ENCODE peak calls at places on chromosomes 3 and 15, in ten cellular contexts. Z is heart left ventricle, K is A549, R is body of pancreas, G is IMR-90, M is esophagus squamous epithelium, H is spleen, X is right lobe of liver, E is gastrocnemius medialis, B is lower leg skin. Q is an unnamed sample.

GRCh38 chr3:132716372-132716771 is 5.8 kb downstream of the NPHP3 start:
- DNase-seq in Z (no peak), K (no peak), R (no peak), G (no peak), M (no peak), H (no peak), X (no peak), E (no peak), B (no peak), Q (no peak)

GRCh38 chr3:185658504-185658912 is 72.4 kb downstream of the SENP2 start:
- DNase-seq in Z (no peak), K (peak), R (peak), G (peak), M (no peak), H (no peak), X (no peak), E (peak), B (peak), Q (no peak)

GRCh38 chr3:14616606-14617507 is 34.7 kb upstream of the CCDC174 start:
- DNase-seq in Z (no peak), K (no peak), R (no peak), G (no peak), M (no peak), H (no peak), X (no peak), E (no peak), B (no peak), Q (no peak)

GRCh38 chr3:45538641-45538986 is 55.9 kb upstream of the LIMD1 start:
- DNase-seq in Z (no peak), K (no peak), R (no peak), G (no peak), M (no peak), H (no peak), X (peak), E (peak), B (no peak), Q (no peak)

GRCh38 chr3:140487566-140487965 is 190.3 kb upstream of the TRIM42 start:
- DNase-seq in Z (no peak), K (no peak), R (no peak), G (no peak), M (no peak), H (no peak), X (no peak), E (no peak), B (no peak), Q (no peak)

GRCh38 chr15:42133892-42134502 is 22.4 kb downstream of the PLA2G4F start:
- DNase-seq in Z (no peak), K (peak), R (peak), G (peak), M (no peak), H (no peak), X (no peak), E (no peak), B (peak), Q (no peak)

GRCh38 chr15:66985653-66986052 is 79.7 kb upstream of the SMAD3 start:
- DNase-seq in Z (no peak), K (no peak), R (no peak), G (no peak), M (no peak), H (no peak), X (no peak), E (no peak), B (no peak), Q (no peak)

GRCh38 chr15:27336676-27337075 is 365.7 kb downstream of the GABRG3 start:
- DNase-seq in Z (no peak), K (peak), R (no peak), G (no peak), M (no peak), H (no peak), X (no peak), E (no peak), B (no peak), Q (no peak)

GRCh38 chr3:30269751-30270445 is 336.5 kb upstream of the TGFBR2 start:
- DNase-seq in Z (peak), K (no peak), R (no peak), G (no peak), M (no peak), H (peak), X (no peak), E (no peak), B (no peak), Q (no peak)

GRCh38 chr3:24686764-24687163 is 192.1 kb upstream of the THRB start:
- DNase-seq in Z (no peak), K (no peak), R (no peak), G (peak), M (no peak), H (no peak), X (no peak), E (no peak), B (no peak), Q (no peak)

GRCh38 chr3:138434276-138434874 is at the start of gene ESYT3:
- DNase-seq in Z (peak), K (peak), R (peak), G (peak), M (no peak), H (no peak), X (peak), E (peak), B (peak), Q (peak)

GRCh38 chr3:10017636-10018292 is 8.5 kb upstream of the FANCD2 start:
- DNase-seq in Z (no peak), K (no peak), R (no peak), G (peak), M (no peak), H (no peak), X (no peak), E (no peak), B (no peak), Q (no peak)

GRCh38 chr3:105865867-105866350 is 2.9 kb downstream of the CBLB start:
- DNase-seq in Z (no peak), K (no peak), R (no peak), G (no peak), M (no peak), H (no peak), X (no peak), E (no peak), B (no peak), Q (no peak)

GRCh38 chr3:30714104-30714503 is 107.7 kb downstream of the TGFBR2 start:
- DNase-seq in Z (no peak), K (no peak), R (no peak), G (no peak), M (no peak), H (no peak), X (no peak), E (no peak), B (no peak), Q (no peak)

GRCh38 chr15:27694506-27695077 is 404.5 kb downstream of the OCA2 start:
- DNase-seq in Z (no peak), K (no peak), R (no peak), G (no peak), M (no peak), H (no peak), X (no peak), E (no peak), B (no peak), Q (no peak)

GRCh38 chr3:101635345-101635744 is 41.6 kb downstream of the ZBTB11 start:
- DNase-seq in Z (no peak), K (no peak), R (no peak), G (no peak), M (no peak), H (peak), X (no peak), E (no peak), B (no peak), Q (no peak)

GRCh38 chr3:185460719-185461350 is 38.0 kb downstream of the TMEM41A start:
- DNase-seq in Z (no peak), K (peak), R (no peak), G (peak), M (no peak), H (no peak), X (no peak), E (no peak), B (no peak), Q (no peak)

GRCh38 chr15:72685925-72686794 is at the start of the genes BBS4 and HIGD2B:
- DNase-seq in Z (peak), K (peak), R (peak), G (peak), M (no peak), H (peak), X (peak), E (peak), B (peak), Q (peak)
- TF ChIP-seq POLR2A in Z (peak), K (peak), R (peak), G (peak), M (peak), H (peak), X (peak), E (peak), B (no peak), Q (peak)

GRCh38 chr15:28884151-28884940 is 1.4 kb upstream of the APBA2 start:
- DNase-seq in Z (no peak), K (no peak), R (no peak), G (no peak), M (no peak), H (no peak), X (no peak), E (no peak), B (no peak), Q (no peak)

GRCh38 chr15:28881170-28881569 is 4.6 kb upstream of the APBA2 start:
- DNase-seq in Z (no peak), K (peak), R (no peak), G (peak), M (no peak), H (no peak), X (no peak), E (no peak), B (no peak), Q (no peak)

GRCh38 chr15:28880680-28881079 is 5.1 kb upstream of the APBA2 start:
- DNase-seq in Z (no peak), K (no peak), R (no peak), G (no peak), M (no peak), H (no peak), X (no peak), E (no peak), B (no peak), Q (no peak)

GRCh38 chr15:28879551-28879950 is 6.2 kb upstream of the APBA2 start:
- DNase-seq in Z (no peak), K (no peak), R (no peak), G (no peak), M (no peak), H (no peak), X (no peak), E (no peak), B (no peak), Q (no peak)

DNA sequence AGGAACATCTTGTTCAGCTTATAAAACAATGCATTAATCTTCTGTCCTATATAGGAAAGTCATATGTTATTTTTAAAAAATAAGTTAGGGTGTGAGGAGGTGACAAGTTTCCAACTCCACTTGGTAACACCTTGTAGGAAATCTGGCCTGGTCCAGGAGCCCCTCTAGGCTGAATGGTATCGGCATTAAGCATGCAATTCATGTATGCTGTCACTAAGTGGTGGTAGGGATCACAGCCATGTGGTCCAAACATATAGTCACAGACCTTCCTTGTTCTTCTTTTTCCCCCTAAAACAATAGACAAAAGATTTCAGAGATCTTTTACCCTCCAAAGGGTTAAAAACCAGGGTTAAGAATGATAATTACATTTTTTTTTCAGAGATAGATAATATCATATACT is 4.2 kb upstream of the APBA2 start:
- DNase-seq in Z (no peak), K (peak), R (no peak), G (no peak), M (no peak), H (no peak), X (no peak), E (no peak), B (no peak), Q (no peak)
- TF ChIP-seq CTCF in Z (no peak), K (no peak), R (no peak), G (peak), M (no peak), H (no peak), X (no peak), E (no peak), B (no peak), Q (no peak)

DNA sequence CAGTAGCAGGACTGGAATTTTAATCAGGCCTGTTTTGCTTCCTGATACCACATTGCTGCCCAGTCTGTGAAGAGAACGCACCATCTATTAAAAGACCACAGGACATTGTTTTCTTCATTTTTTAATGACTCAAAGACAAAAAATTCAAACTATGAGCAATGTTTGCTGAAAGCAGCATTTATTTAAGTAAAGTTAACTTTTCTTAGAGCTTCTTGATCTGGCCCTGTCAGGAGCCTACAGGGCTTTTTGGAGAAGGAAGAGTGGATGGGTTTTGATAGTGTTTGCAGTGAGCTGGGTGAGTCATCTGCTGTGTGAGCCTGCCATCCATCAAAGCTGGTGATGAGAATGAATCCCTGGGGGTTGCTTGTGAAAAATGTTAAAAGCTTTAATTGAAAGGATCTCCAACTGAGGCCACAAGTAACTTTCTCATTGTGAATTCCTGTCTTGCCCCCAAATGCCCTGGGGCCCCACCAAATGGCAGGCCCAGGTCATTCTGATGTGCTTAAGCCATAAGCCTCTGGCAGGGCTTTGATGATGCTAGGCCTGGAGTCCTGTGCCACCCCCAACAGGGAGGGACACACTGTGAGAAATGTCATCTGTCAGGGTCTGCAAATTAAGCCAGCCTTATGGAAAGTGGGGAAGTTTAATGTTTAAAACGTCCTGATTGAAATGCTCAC is 136.2 kb upstream of the PFN2 start:
- DNase-seq in Z (no peak), K (peak), R (no peak), G (peak), M (no peak), H (no peak), X (no peak), E (no peak), B (no peak), Q (no peak)
- H3K4me3 ChIP-seq in Z (no peak), K (no peak), R (no peak), G (no peak), M (no peak), H (no peak), X (no peak), E (no peak), B (no peak), Q (no peak)

DNA sequence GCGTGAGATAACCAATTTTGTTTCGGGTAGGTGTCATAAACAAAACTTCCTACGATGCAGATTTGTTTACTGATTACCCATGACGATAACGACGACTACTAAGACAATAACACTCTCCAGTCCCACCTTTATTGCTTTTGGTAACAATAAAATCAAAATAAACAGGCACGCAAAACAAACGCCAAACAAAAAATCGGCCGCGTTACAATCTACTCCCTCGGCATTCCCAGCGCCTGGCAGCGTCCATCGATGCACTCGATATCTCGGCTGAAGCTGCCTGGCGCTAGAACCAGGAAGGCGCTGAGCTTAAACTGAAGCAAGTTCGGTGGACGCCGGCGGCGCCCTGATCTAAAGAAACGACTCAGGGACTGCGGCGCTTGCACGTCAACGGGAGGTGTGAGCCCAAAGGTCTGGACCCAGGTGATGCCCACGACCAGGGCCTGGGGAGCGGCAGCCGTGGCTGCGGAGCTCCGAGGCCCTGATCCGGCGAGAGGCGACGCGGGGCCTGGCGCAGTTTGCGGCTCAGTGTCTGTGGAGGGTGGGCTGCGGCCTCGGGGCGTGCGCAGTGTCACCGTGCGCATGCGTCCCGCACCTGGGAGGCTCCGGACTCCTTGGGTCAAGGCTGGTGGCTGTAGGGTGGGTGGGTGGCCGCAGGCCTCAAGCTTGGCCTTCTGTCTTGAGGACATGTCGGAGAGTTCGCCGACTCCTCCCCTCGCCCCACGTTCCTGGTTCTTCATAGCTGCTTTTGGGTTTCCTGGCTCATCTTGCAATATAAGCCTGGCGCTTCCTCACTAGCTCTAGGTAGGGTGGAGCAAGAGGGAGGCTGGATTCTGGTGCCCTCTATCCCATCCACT is at the start of gene RSRC1:
- DNase-seq in Z (peak), K (peak), R (peak), G (peak), M (peak), H (peak), X (peak), E (peak), B (peak), Q (peak)
- TF ChIP-seq POLR2A in Z (peak), K (peak), R (peak), G (peak), M (peak), H (no peak), X (no peak), E (peak), B (no peak), Q (no peak)

DNA sequence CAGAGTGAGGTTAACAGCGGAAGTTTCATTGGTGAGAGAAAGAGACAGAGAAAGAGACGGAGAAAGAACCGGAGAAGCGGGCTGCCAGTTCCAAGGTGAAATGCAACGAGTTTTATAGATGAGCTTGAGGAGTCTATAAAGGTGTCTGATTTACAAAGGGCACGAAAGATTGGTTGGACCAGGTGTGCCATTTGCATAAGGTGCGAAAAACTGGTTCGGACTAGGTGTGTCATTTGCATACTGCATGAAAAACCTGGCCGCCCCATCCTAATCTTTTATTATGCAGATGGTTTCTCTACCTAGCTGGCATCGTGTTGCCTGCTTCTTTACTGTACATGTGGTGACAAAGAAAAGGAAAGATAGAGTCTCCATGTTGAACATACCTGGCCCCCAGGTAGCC is 253.8 kb upstream of the IGF1R start:
- DNase-seq in Z (no peak), K (no peak), R (no peak), G (no peak), M (no peak), H (no peak), X (no peak), E (no peak), B (no peak), Q (no peak)
- TF ChIP-seq CTCF in Z (no peak), K (no peak), R (no peak), G (no peak), M (no peak), H (no peak), X (no peak), E (no peak), B (no peak), Q (no peak)

GRCh38 chr3:146159037-146159436 is 1.9 kb downstream of the PLOD2 start:
- DNase-seq in Z (no peak), K (no peak), R (no peak), G (no peak), M (no peak), H (no peak), X (no peak), E (no peak), B (no peak), Q (no peak)
- H3K4me3 ChIP-seq in Z (peak), K (peak), R (no peak), G (peak), M (peak), H (no peak), X (no peak), E (peak), B (no peak), Q (no peak)

DNA sequence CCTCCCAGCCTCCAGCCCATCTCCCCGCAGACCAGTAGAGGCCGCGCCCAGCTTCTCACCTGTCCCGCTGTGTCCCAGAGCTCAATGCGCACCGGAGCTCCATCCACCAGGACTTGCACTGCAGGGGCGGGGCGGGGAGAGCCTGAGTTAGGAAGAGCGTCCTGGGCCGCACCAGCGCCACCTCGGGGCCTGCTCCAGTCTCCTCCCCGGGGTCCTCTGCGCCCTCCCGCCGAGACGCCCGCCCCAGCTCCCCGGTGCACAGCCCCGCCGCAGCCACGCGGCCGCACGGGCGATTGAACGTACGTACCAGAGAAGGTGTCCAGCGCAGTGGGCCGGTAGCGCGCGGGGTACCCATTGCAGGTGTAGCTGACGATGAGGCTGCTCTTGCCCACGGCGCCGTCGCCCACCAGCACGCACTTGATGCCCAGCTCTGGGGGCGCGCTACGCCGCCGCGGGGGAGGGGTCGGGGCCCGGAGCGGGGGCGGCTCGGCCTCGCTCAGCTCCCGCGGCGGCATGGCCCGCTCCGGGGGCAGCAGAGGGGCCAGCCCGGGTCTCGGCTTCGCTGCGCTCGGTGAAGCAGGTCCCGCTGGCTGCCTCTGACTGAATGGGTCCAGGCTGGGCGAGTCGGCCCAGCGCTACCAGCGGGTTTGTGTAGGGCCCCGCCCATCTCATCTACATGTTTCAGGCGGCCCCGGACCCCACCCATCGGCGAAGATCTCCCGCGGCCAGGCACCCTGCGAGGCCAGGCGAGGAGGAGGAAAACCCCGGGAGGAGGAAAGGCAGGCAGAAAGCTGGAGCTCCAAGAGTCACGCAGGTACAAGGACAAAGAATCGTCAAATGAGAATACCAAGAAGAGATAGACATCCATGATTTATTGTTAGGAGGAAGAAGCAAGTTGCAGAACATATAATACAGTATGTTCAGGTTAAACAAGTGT is at the start of gene RHOV:
- DNase-seq in Z (peak), K (peak), R (peak), G (peak), M (no peak), H (peak), X (no peak), E (no peak), B (no peak), Q (peak)
- TF ChIP-seq POLR2A in Z (no peak), K (peak), R (peak), G (no peak), M (peak), H (no peak), X (no peak), E (no peak), B (no peak), Q (no peak)